ENCODE peak calls at places on chromosomes 2 and 18, in four cellular contexts. U, H, P and L are unnamed samples.

GRCh38 chr2:104844813-104845551 is 8.9 kb upstream of the POU3F3 start:
- DNase-seq in U (no peak), H (no peak), P (no peak), L (no peak)

GRCh38 chr2:128808462-128809255 is 490.0 kb upstream of the HS6ST1 start:
- DNase-seq in U (peak), H (no peak), P (no peak), L (no peak)

GRCh38 chr18:24068945-24069693 is 54.6 kb downstream of the TTC39C start:
- DNase-seq in U (no peak), H (no peak), P (no peak), L (no peak)

GRCh38 chr2:166106431-166107015 is 21.3 kb downstream of the SCN1A start:
- DNase-seq in U (peak), H (no peak), P (no peak), L (no peak)

GRCh38 chr2:188292446-188293239 is 969 bp downstream of the GULP1 start:
- DNase-seq in U (peak), H (peak), P (peak), L (peak)

GRCh38 chr2:98348066-98348561 is 1.9 kb downstream of the CNGA3 start:
- DNase-seq in U (no peak), H (no peak), P (no peak), L (no peak)

GRCh38 chr18:60981651-60982050 is 351.6 kb upstream of the CDH20 start:
- DNase-seq in U (peak), H (no peak), P (no peak), L (no peak)

GRCh38 chr2:235055891-235056516 is 104.2 kb downstream of the SH3BP4 start:
- DNase-seq in U (peak), H (no peak), P (no peak), L (peak)

GRCh38 chr2:234961784-234962183 is 10.0 kb downstream of the SH3BP4 start:
- DNase-seq in U (no peak), H (no peak), P (no peak), L (no peak)

GRCh38 chr2:206939340-206939739 is at the start of gene CPO:
- DNase-seq in U (no peak), H (no peak), P (no peak), L (no peak)